ENCODE peak calls at places on chromosomes 1 and 21, in eight cellular contexts. One of them, this sample, is unnamed.

GRCh38 chr1:206847337-206847834 is 18.0 kb upstream of the IL20 start:
- DNase-seq in NCI-H1436: no peak
- DNase-seq in T-helper 2 cell: no peak
- DNase-seq in T follicular helper cell: no peak
- DNase-seq in fibroblast of pulmonary artery: no peak
- DNase-seq in glutamatergic neuron: no peak
- DNase-seq in fibroblast of mammary gland: no peak
- DNase-seq in AML-193: no peak
- DNase-seq in this sample: no peak

GRCh38 chr1:202959276-202959620 is 1.1 kb upstream of the ADIPOR1 start:
- DNase-seq in NCI-H1436: peak
- DNase-seq in T-helper 2 cell: no peak
- DNase-seq in T follicular helper cell: no peak
- DNase-seq in fibroblast of pulmonary artery: no peak
- DNase-seq in glutamatergic neuron: no peak
- DNase-seq in fibroblast of mammary gland: peak
- DNase-seq in AML-193: no peak
- DNase-seq in this sample: no peak

GRCh38 chr1:25430073-25430665 is 528 bp upstream of the MACO1 start:
- DNase-seq in NCI-H1436: peak
- DNase-seq in T-helper 2 cell: peak
- DNase-seq in T follicular helper cell: peak
- DNase-seq in fibroblast of pulmonary artery: peak
- DNase-seq in glutamatergic neuron: peak
- DNase-seq in fibroblast of mammary gland: peak
- DNase-seq in AML-193: peak
- DNase-seq in this sample: peak

GRCh38 chr1:1442069-1442770 is 6.7 kb downstream of the VWA1 start:
- DNase-seq in NCI-H1436: no peak
- DNase-seq in T-helper 2 cell: no peak
- DNase-seq in T follicular helper cell: no peak
- DNase-seq in fibroblast of pulmonary artery: no peak
- DNase-seq in glutamatergic neuron: no peak
- DNase-seq in fibroblast of mammary gland: no peak
- DNase-seq in AML-193: no peak
- DNase-seq in this sample: no peak

GRCh38 chr1:20494609-20495311 is 8.8 kb upstream of the CAMK2N1 start:
- DNase-seq in NCI-H1436: no peak
- DNase-seq in T-helper 2 cell: no peak
- DNase-seq in T follicular helper cell: no peak
- DNase-seq in fibroblast of pulmonary artery: peak
- DNase-seq in glutamatergic neuron: no peak
- DNase-seq in fibroblast of mammary gland: peak
- DNase-seq in AML-193: no peak
- DNase-seq in this sample: no peak

GRCh38 chr1:87474098-87474497 is 145.4 kb downstream of the LMO4 start:
- DNase-seq in NCI-H1436: no peak
- DNase-seq in T-helper 2 cell: no peak
- DNase-seq in T follicular helper cell: no peak
- DNase-seq in fibroblast of pulmonary artery: no peak
- DNase-seq in glutamatergic neuron: no peak
- DNase-seq in fibroblast of mammary gland: no peak
- DNase-seq in AML-193: no peak
- DNase-seq in this sample: no peak

GRCh38 chr21:42321845-42322244 is 6.6 kb upstream of the TFF3 start:
- DNase-seq in NCI-H1436: no peak
- DNase-seq in T-helper 2 cell: no peak
- DNase-seq in T follicular helper cell: no peak
- DNase-seq in fibroblast of pulmonary artery: no peak
- DNase-seq in glutamatergic neuron: no peak
- DNase-seq in fibroblast of mammary gland: no peak
- DNase-seq in AML-193: no peak
- DNase-seq in this sample: no peak

GRCh38 chr21:14241322-14241721 is 25.4 kb downstream of the RBM11 start:
- DNase-seq in NCI-H1436: no peak
- DNase-seq in T-helper 2 cell: no peak
- DNase-seq in T follicular helper cell: no peak
- DNase-seq in fibroblast of pulmonary artery: no peak
- DNase-seq in glutamatergic neuron: no peak
- DNase-seq in fibroblast of mammary gland: no peak
- DNase-seq in AML-193: peak
- DNase-seq in this sample: no peak

GRCh38 chr21:34936299-34936698 is 112.8 kb downstream of the RUNX1 start:
- DNase-seq in NCI-H1436: no peak
- DNase-seq in T-helper 2 cell: no peak
- DNase-seq in T follicular helper cell: no peak
- DNase-seq in fibroblast of pulmonary artery: no peak
- DNase-seq in glutamatergic neuron: peak
- DNase-seq in fibroblast of mammary gland: peak
- DNase-seq in AML-193: no peak
- DNase-seq in this sample: no peak

GRCh38 chr1:30273456-30273855 is 449.9 kb downstream of the MATN1 start:
- DNase-seq in NCI-H1436: no peak
- DNase-seq in T-helper 2 cell: no peak
- DNase-seq in T follicular helper cell: no peak
- DNase-seq in fibroblast of pulmonary artery: no peak
- DNase-seq in glutamatergic neuron: no peak
- DNase-seq in fibroblast of mammary gland: no peak
- DNase-seq in AML-193: no peak
- DNase-seq in this sample: no peak

GRCh38 chr21:36917487-36918158 is 48.8 kb downstream of the HLCS start:
- DNase-seq in NCI-H1436: no peak
- DNase-seq in T-helper 2 cell: no peak
- DNase-seq in T follicular helper cell: no peak
- DNase-seq in fibroblast of pulmonary artery: peak
- DNase-seq in glutamatergic neuron: peak
- DNase-seq in fibroblast of mammary gland: peak
- DNase-seq in AML-193: no peak
- DNase-seq in this sample: no peak

GRCh38 chr1:230589951-230590350 is 52.3 kb upstream of the COG2 start:
- DNase-seq in NCI-H1436: no peak
- DNase-seq in T-helper 2 cell: no peak
- DNase-seq in T follicular helper cell: no peak
- DNase-seq in fibroblast of pulmonary artery: no peak
- DNase-seq in glutamatergic neuron: no peak
- DNase-seq in fibroblast of mammary gland: no peak
- DNase-seq in AML-193: no peak
- DNase-seq in this sample: no peak

GRCh38 chr1:175783126-175783722 is 39.8 kb upstream of the TNR start:
- DNase-seq in NCI-H1436: no peak
- DNase-seq in T-helper 2 cell: no peak
- DNase-seq in T follicular helper cell: no peak
- DNase-seq in fibroblast of pulmonary artery: peak
- DNase-seq in glutamatergic neuron: no peak
- DNase-seq in fibroblast of mammary gland: no peak
- DNase-seq in AML-193: no peak
- DNase-seq in this sample: no peak

GRCh38 chr21:28554660-28555475 is 437.8 kb downstream of the LTN1 start:
- DNase-seq in NCI-H1436: no peak
- DNase-seq in T-helper 2 cell: no peak
- DNase-seq in T follicular helper cell: no peak
- DNase-seq in fibroblast of pulmonary artery: peak
- DNase-seq in glutamatergic neuron: no peak
- DNase-seq in fibroblast of mammary gland: no peak
- DNase-seq in AML-193: no peak
- DNase-seq in this sample: no peak

GRCh38 chr1:154791292-154792278 is 78.5 kb downstream of the KCNN3 start:
- DNase-seq in NCI-H1436: no peak
- DNase-seq in T-helper 2 cell: peak
- DNase-seq in T follicular helper cell: peak
- DNase-seq in fibroblast of pulmonary artery: peak
- DNase-seq in glutamatergic neuron: no peak
- DNase-seq in fibroblast of mammary gland: peak
- DNase-seq in AML-193: no peak
- DNase-seq in this sample: peak

GRCh38 chr21:44532165-44532564 is 7.8 kb downstream of the KRTAP10-1 start:
- DNase-seq in NCI-H1436: no peak
- DNase-seq in T-helper 2 cell: no peak
- DNase-seq in T follicular helper cell: no peak
- DNase-seq in fibroblast of pulmonary artery: no peak
- DNase-seq in glutamatergic neuron: no peak
- DNase-seq in fibroblast of mammary gland: no peak
- DNase-seq in AML-193: no peak
- DNase-seq in this sample: no peak

GRCh38 chr1:163069142-163069541 is at the start of gene RGS4:
- DNase-seq in NCI-H1436: peak
- DNase-seq in T-helper 2 cell: no peak
- DNase-seq in T follicular helper cell: no peak
- DNase-seq in fibroblast of pulmonary artery: peak
- DNase-seq in glutamatergic neuron: peak
- DNase-seq in fibroblast of mammary gland: peak
- DNase-seq in AML-193: no peak
- DNase-seq in this sample: no peak

GRCh38 chr1:162136760-162137537 is 67.5 kb downstream of the NOS1AP start:
- DNase-seq in NCI-H1436: no peak
- DNase-seq in T-helper 2 cell: no peak
- DNase-seq in T follicular helper cell: no peak
- DNase-seq in fibroblast of pulmonary artery: peak
- DNase-seq in glutamatergic neuron: no peak
- DNase-seq in fibroblast of mammary gland: peak
- DNase-seq in AML-193: no peak
- DNase-seq in this sample: no peak

GRCh38 chr1:39609618-39610331 is 29.7 kb downstream of the HEYL start:
- DNase-seq in NCI-H1436: peak
- DNase-seq in T-helper 2 cell: peak
- DNase-seq in T follicular helper cell: peak
- DNase-seq in fibroblast of pulmonary artery: peak
- DNase-seq in glutamatergic neuron: peak
- DNase-seq in fibroblast of mammary gland: peak
- DNase-seq in AML-193: no peak
- DNase-seq in this sample: peak

GRCh38 chr1:218933526-218933925 is 240.2 kb upstream of the LYPLAL1 start:
- DNase-seq in NCI-H1436: no peak
- DNase-seq in T-helper 2 cell: no peak
- DNase-seq in T follicular helper cell: no peak
- DNase-seq in fibroblast of pulmonary artery: no peak
- DNase-seq in glutamatergic neuron: no peak
- DNase-seq in fibroblast of mammary gland: peak
- DNase-seq in AML-193: no peak
- DNase-seq in this sample: no peak

GRCh38 chr1:94362466-94363058 is 55.6 kb upstream of the ABCD3 start:
- DNase-seq in NCI-H1436: no peak
- DNase-seq in T-helper 2 cell: no peak
- DNase-seq in T follicular helper cell: no peak
- DNase-seq in fibroblast of pulmonary artery: peak
- DNase-seq in glutamatergic neuron: no peak
- DNase-seq in fibroblast of mammary gland: peak
- DNase-seq in AML-193: no peak
- DNase-seq in this sample: no peak

GRCh38 chr21:40210251-40210650 is 343.0 kb downstream of the PCP4 start:
- DNase-seq in NCI-H1436: no peak
- DNase-seq in T-helper 2 cell: no peak
- DNase-seq in T follicular helper cell: no peak
- DNase-seq in fibroblast of pulmonary artery: no peak
- DNase-seq in glutamatergic neuron: no peak
- DNase-seq in fibroblast of mammary gland: no peak
- DNase-seq in AML-193: no peak
- DNase-seq in this sample: no peak

GRCh38 chr1:54604051-54604450 is 19.3 kb downstream of the FAM151A start:
- DNase-seq in NCI-H1436: no peak
- DNase-seq in T-helper 2 cell: no peak
- DNase-seq in T follicular helper cell: no peak
- DNase-seq in fibroblast of pulmonary artery: no peak
- DNase-seq in glutamatergic neuron: no peak
- DNase-seq in fibroblast of mammary gland: no peak
- DNase-seq in AML-193: no peak
- DNase-seq in this sample: no peak

GRCh38 chr1:18793164-18793563 is 66.3 kb downstream of the TAS1R2 start:
- DNase-seq in NCI-H1436: no peak
- DNase-seq in T-helper 2 cell: no peak
- DNase-seq in T follicular helper cell: no peak
- DNase-seq in fibroblast of pulmonary artery: no peak
- DNase-seq in glutamatergic neuron: no peak
- DNase-seq in fibroblast of mammary gland: no peak
- DNase-seq in AML-193: no peak
- DNase-seq in this sample: no peak

GRCh38 chr21:15445327-15445726 is 284.5 kb upstream of the USP25 start:
- DNase-seq in NCI-H1436: no peak
- DNase-seq in T-helper 2 cell: no peak
- DNase-seq in T follicular helper cell: no peak
- DNase-seq in fibroblast of pulmonary artery: no peak
- DNase-seq in glutamatergic neuron: no peak
- DNase-seq in fibroblast of mammary gland: no peak
- DNase-seq in AML-193: peak
- DNase-seq in this sample: no peak